ENCODE peak calls at places on chromosomes 3 and 15, in six cellular contexts. One of them, this sample, is unnamed.

GRCh38 chr15:38038659-38039442 is 104.4 kb downstream of the TMCO5A start:
- DNase-seq in fibroblast of villous mesenchyme: peak
- DNase-seq in CD4-positive, alpha-beta T cell: no peak
- DNase-seq in esophagus muscularis mucosa: no peak
- DNase-seq in tibial artery: no peak
- DNase-seq in A549: no peak
- DNase-seq in this sample: no peak

GRCh38 chr3:177396707-177397106 is 199.4 kb upstream of the TBL1XR1 start:
- DNase-seq in tibial artery: no peak
- DNase-seq in A549: no peak
- DNase-seq in fibroblast of villous mesenchyme: no peak
- DNase-seq in CD4-positive, alpha-beta T cell: no peak
- DNase-seq in esophagus muscularis mucosa: no peak
- DNase-seq in this sample: no peak

GRCh38 chr15:98682992-98683701 is 34.8 kb downstream of the IGF1R start:
- DNase-seq in esophagus muscularis mucosa: no peak
- DNase-seq in tibial artery: no peak
- DNase-seq in fibroblast of villous mesenchyme: peak
- DNase-seq in A549: no peak
- DNase-seq in CD4-positive, alpha-beta T cell: no peak
- DNase-seq in this sample: no peak

GRCh38 chr15:78944669-78945407 is at the start of gene CTSH:
- DNase-seq in A549: peak
- DNase-seq in tibial artery: peak
- DNase-seq in CD4-positive, alpha-beta T cell: peak
- DNase-seq in fibroblast of villous mesenchyme: peak
- DNase-seq in esophagus muscularis mucosa: no peak
- DNase-seq in this sample: peak

GRCh38 chr15:68991723-68992122 is 22.8 kb upstream of the NOX5 start:
- DNase-seq in A549: no peak
- DNase-seq in esophagus muscularis mucosa: peak
- DNase-seq in fibroblast of villous mesenchyme: peak
- DNase-seq in tibial artery: no peak
- DNase-seq in CD4-positive, alpha-beta T cell: no peak
- DNase-seq in this sample: no peak

GRCh38 chr3:56917740-56918568 is 116.2 kb upstream of the ARHGEF3 start:
- DNase-seq in A549: no peak
- DNase-seq in tibial artery: no peak
- DNase-seq in fibroblast of villous mesenchyme: no peak
- DNase-seq in esophagus muscularis mucosa: no peak
- DNase-seq in CD4-positive, alpha-beta T cell: no peak
- DNase-seq in this sample: no peak

GRCh38 chr15:40508216-40508615 is 37.4 kb downstream of the CHST14 start:
- DNase-seq in A549: no peak
- DNase-seq in fibroblast of villous mesenchyme: no peak
- DNase-seq in esophagus muscularis mucosa: no peak
- DNase-seq in CD4-positive, alpha-beta T cell: no peak
- DNase-seq in tibial artery: no peak
- DNase-seq in this sample: no peak

GRCh38 chr3:112320698-112321097 is 12.3 kb upstream of the CD200 start:
- DNase-seq in esophagus muscularis mucosa: no peak
- DNase-seq in tibial artery: no peak
- DNase-seq in A549: no peak
- DNase-seq in CD4-positive, alpha-beta T cell: no peak
- DNase-seq in fibroblast of villous mesenchyme: no peak
- DNase-seq in this sample: no peak

GRCh38 chr3:4633078-4634004 is 140.2 kb downstream of the ITPR1 start:
- DNase-seq in A549: peak
- DNase-seq in tibial artery: no peak
- DNase-seq in CD4-positive, alpha-beta T cell: no peak
- DNase-seq in esophagus muscularis mucosa: no peak
- DNase-seq in fibroblast of villous mesenchyme: peak
- DNase-seq in this sample: no peak

GRCh38 chr3:61422945-61423740 is 138.2 kb upstream of the PTPRG start:
- DNase-seq in esophagus muscularis mucosa: no peak
- DNase-seq in fibroblast of villous mesenchyme: no peak
- DNase-seq in CD4-positive, alpha-beta T cell: no peak
- DNase-seq in A549: no peak
- DNase-seq in tibial artery: no peak
- DNase-seq in this sample: no peak

GRCh38 chr15:89613031-89613430 is 37.8 kb downstream of the TICRR start:
- DNase-seq in fibroblast of villous mesenchyme: no peak
- DNase-seq in CD4-positive, alpha-beta T cell: no peak
- DNase-seq in tibial artery: no peak
- DNase-seq in esophagus muscularis mucosa: no peak
- DNase-seq in A549: no peak
- DNase-seq in this sample: no peak

GRCh38 chr15:36571301-36571700 is 8.1 kb upstream of the CDIN1 start:
- DNase-seq in tibial artery: no peak
- DNase-seq in CD4-positive, alpha-beta T cell: no peak
- DNase-seq in A549: no peak
- DNase-seq in fibroblast of villous mesenchyme: no peak
- DNase-seq in esophagus muscularis mucosa: no peak
- DNase-seq in this sample: no peak

GRCh38 chr15:62998262-62998909 is 44.2 kb upstream of the TPM1 start:
- DNase-seq in CD4-positive, alpha-beta T cell: no peak
- DNase-seq in esophagus muscularis mucosa: no peak
- DNase-seq in A549: no peak
- DNase-seq in tibial artery: no peak
- DNase-seq in fibroblast of villous mesenchyme: no peak
- DNase-seq in this sample: no peak

GRCh38 chr15:51108933-51109550 is 14.3 kb upstream of the TNFAIP8L3 start:
- DNase-seq in CD4-positive, alpha-beta T cell: no peak
- DNase-seq in fibroblast of villous mesenchyme: peak
- DNase-seq in tibial artery: peak
- DNase-seq in esophagus muscularis mucosa: no peak
- DNase-seq in A549: no peak
- DNase-seq in this sample: no peak

GRCh38 chr3:174859109-174859735 is at the start of gene NAALADL2:
- DNase-seq in fibroblast of villous mesenchyme: no peak
- DNase-seq in tibial artery: no peak
- DNase-seq in esophagus muscularis mucosa: no peak
- DNase-seq in A549: no peak
- DNase-seq in CD4-positive, alpha-beta T cell: no peak
- DNase-seq in this sample: no peak

GRCh38 chr3:186930639-186931486 is 537 bp downstream of the ST6GAL1 start:
- DNase-seq in fibroblast of villous mesenchyme: peak
- DNase-seq in esophagus muscularis mucosa: no peak
- DNase-seq in CD4-positive, alpha-beta T cell: peak
- DNase-seq in A549: peak
- DNase-seq in tibial artery: peak
- DNase-seq in this sample: peak

GRCh38 chr15:74893627-74894026 is 3.8 kb downstream of the MPI start:
- DNase-seq in tibial artery: no peak
- DNase-seq in esophagus muscularis mucosa: no peak
- DNase-seq in CD4-positive, alpha-beta T cell: no peak
- DNase-seq in fibroblast of villous mesenchyme: no peak
- DNase-seq in A549: no peak
- DNase-seq in this sample: no peak

GRCh38 chr3:196292281-196292923 is 4.9 kb upstream of the PCYT1A start:
- DNase-seq in fibroblast of villous mesenchyme: no peak
- DNase-seq in tibial artery: no peak
- DNase-seq in esophagus muscularis mucosa: no peak
- DNase-seq in A549: no peak
- DNase-seq in CD4-positive, alpha-beta T cell: no peak
- DNase-seq in this sample: no peak
- TF ChIP-seq CTCF in fibroblast of villous mesenchyme: no peak
- TF ChIP-seq CTCF in tibial artery: no peak
- TF ChIP-seq CTCF in esophagus muscularis mucosa: no peak
- TF ChIP-seq CTCF in A549: no peak
- TF ChIP-seq CTCF in CD4-positive, alpha-beta T cell: no peak
- TF ChIP-seq CTCF in this sample: no peak

GRCh38 chr3:36124118-36124796 is 256.0 kb upstream of the STAC start:
- DNase-seq in fibroblast of villous mesenchyme: peak
- DNase-seq in esophagus muscularis mucosa: no peak
- DNase-seq in tibial artery: no peak
- DNase-seq in A549: peak
- DNase-seq in CD4-positive, alpha-beta T cell: no peak
- DNase-seq in this sample: no peak
- TF ChIP-seq CTCF in fibroblast of villous mesenchyme: peak
- TF ChIP-seq CTCF in esophagus muscularis mucosa: peak
- TF ChIP-seq CTCF in tibial artery: no peak
- TF ChIP-seq CTCF in A549: peak
- TF ChIP-seq CTCF in CD4-positive, alpha-beta T cell: no peak
- TF ChIP-seq CTCF in this sample: no peak

GRCh38 chr15:45199136-45199810 is 11.5 kb upstream of the SHF start:
- DNase-seq in tibial artery: peak
- DNase-seq in esophagus muscularis mucosa: no peak
- DNase-seq in fibroblast of villous mesenchyme: no peak
- DNase-seq in CD4-positive, alpha-beta T cell: no peak
- DNase-seq in A549: no peak
- DNase-seq in this sample: no peak
- TF ChIP-seq CTCF in tibial artery: no peak
- TF ChIP-seq CTCF in esophagus muscularis mucosa: no peak
- TF ChIP-seq CTCF in fibroblast of villous mesenchyme: no peak
- TF ChIP-seq CTCF in CD4-positive, alpha-beta T cell: no peak
- TF ChIP-seq CTCF in A549: no peak
- TF ChIP-seq CTCF in this sample: no peak

GRCh38 chr3:24734019-24734418 is 239.4 kb upstream of the THRB start:
- DNase-seq in CD4-positive, alpha-beta T cell: no peak
- DNase-seq in tibial artery: no peak
- DNase-seq in fibroblast of villous mesenchyme: no peak
- DNase-seq in A549: no peak
- DNase-seq in esophagus muscularis mucosa: no peak
- DNase-seq in this sample: no peak
- TF ChIP-seq CTCF in CD4-positive, alpha-beta T cell: no peak
- TF ChIP-seq CTCF in tibial artery: no peak
- TF ChIP-seq CTCF in fibroblast of villous mesenchyme: no peak
- TF ChIP-seq CTCF in A549: no peak
- TF ChIP-seq CTCF in esophagus muscularis mucosa: no peak
- TF ChIP-seq CTCF in this sample: no peak

DNA sequence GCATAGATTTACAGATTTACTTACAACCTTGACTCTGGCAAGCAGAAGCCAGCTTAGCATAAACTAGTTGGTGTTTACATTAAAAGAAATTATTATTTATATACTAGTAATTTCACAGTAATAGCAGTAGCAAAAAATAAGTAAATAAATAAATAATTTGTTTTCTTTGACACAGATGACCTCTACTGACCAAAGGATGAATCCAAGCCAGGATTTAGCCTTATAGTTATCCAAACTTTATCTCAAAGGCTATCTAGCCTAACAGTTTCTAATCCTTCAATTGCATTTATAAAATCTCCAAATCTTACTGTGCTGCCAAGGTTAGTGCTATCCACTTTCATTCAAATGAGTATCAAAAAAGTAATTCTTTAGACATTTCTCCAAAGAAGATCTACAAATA is 64.3 kb downstream of the FRMD5 start:
- DNase-seq in esophagus muscularis mucosa: no peak
- DNase-seq in fibroblast of villous mesenchyme: no peak
- DNase-seq in CD4-positive, alpha-beta T cell: no peak
- DNase-seq in tibial artery: no peak
- DNase-seq in A549: no peak
- DNase-seq in this sample: no peak
- TF ChIP-seq CTCF in esophagus muscularis mucosa: no peak
- TF ChIP-seq CTCF in fibroblast of villous mesenchyme: no peak
- TF ChIP-seq CTCF in CD4-positive, alpha-beta T cell: no peak
- TF ChIP-seq CTCF in tibial artery: no peak
- TF ChIP-seq CTCF in A549: peak
- TF ChIP-seq CTCF in this sample: no peak

DNA sequence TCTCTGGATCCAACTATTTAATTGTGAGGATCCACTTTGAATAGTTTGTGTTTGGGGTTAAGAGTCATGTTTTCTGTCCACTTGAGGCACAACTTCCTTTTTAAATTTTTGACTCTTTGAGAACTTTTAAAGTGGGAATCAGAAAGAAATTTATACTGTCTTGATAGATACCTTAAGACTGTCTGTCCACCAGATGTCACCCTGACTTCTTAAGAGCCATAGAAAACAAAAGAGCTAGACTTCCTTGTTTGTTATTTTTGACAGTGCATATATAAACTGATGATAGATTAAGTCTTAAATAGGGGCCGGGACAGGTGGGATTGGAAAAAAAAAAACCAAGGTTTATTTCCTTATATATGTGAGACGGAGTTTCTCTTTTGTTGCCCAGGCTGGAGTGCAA is 52.1 kb upstream of the WDR72 start:
- DNase-seq in esophagus muscularis mucosa: no peak
- DNase-seq in CD4-positive, alpha-beta T cell: no peak
- DNase-seq in A549: no peak
- DNase-seq in tibial artery: no peak
- DNase-seq in fibroblast of villous mesenchyme: no peak
- DNase-seq in this sample: no peak
- TF ChIP-seq CTCF in esophagus muscularis mucosa: peak
- TF ChIP-seq CTCF in CD4-positive, alpha-beta T cell: no peak
- TF ChIP-seq CTCF in A549: peak
- TF ChIP-seq CTCF in tibial artery: peak
- TF ChIP-seq CTCF in fibroblast of villous mesenchyme: no peak
- TF ChIP-seq CTCF in this sample: no peak

DNA sequence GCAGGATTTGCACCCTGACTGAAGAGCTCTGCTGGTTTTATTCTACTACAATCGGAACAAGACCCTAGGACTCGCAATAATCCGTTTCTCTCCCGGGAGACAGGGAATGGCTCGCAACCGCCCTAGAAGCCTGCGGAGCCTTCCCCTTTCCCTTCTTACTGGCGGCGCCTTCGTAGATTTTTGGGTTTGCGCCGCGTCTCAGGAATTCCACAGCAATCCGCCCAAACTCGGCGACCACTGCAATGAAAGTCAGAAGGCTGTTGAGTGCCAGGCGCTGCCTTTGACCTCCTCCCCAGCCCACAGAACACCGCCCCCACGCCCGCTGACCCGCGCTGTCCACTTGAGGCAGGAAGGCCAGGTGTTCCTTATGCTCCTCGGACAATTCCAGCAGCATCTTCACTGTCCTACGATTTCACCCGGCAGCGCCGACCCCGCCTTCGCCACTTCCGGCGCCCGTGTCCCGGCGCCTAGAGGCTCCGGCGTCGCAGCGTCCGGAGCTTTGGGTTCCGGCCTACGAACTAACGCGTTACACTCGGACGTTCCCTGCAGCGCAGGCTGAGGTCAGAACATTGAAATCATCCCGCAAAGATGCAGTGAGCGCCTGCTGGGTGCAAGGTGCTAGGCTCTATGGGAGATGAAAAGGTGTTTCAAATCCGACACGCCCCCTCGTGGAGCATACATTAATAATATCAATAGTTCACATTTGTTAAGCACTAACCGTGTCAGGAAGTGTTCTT is at the start of gene COMMD2:
- DNase-seq in esophagus muscularis mucosa: peak
- DNase-seq in tibial artery: peak
- DNase-seq in fibroblast of villous mesenchyme: peak
- DNase-seq in CD4-positive, alpha-beta T cell: peak
- DNase-seq in A549: peak
- DNase-seq in this sample: peak
- TF ChIP-seq CTCF in esophagus muscularis mucosa: peak
- TF ChIP-seq CTCF in tibial artery: peak
- TF ChIP-seq CTCF in fibroblast of villous mesenchyme: peak
- TF ChIP-seq CTCF in CD4-positive, alpha-beta T cell: peak
- TF ChIP-seq CTCF in A549: peak
- TF ChIP-seq CTCF in this sample: peak

DNA sequence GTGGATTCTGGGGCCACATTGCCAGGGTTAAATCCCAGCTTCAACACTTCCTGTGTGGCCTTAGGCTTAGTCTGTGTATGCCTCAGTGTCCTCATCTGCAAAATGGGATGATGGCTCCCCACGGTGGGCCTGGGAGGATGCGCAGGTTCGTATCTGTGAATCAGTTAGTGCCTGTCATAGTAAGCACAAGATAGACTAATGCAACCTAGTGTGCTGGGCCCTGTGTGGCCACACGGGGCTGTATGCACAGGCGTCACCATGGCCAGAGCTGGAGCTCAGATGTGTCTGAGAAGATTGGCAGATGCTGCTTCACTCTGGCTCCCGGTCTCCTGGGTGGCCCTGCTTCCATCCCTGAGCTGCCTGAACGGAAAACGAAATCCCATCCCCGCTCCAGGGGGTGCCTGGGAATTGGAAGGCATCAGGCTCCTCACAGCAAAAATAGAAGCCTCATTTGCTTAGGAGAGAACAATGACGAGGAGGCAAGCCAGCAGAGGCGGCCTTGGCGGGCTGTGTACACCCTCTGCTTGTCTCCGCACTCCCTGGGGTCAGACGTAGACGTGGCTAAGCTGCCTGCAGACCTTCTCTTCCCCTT is 103.6 kb downstream of the APBA2 start:
- DNase-seq in tibial artery: no peak
- DNase-seq in fibroblast of villous mesenchyme: no peak
- DNase-seq in esophagus muscularis mucosa: peak
- DNase-seq in CD4-positive, alpha-beta T cell: no peak
- DNase-seq in A549: no peak
- DNase-seq in this sample: no peak
- TF ChIP-seq CTCF in tibial artery: no peak
- TF ChIP-seq CTCF in fibroblast of villous mesenchyme: no peak
- TF ChIP-seq CTCF in esophagus muscularis mucosa: no peak
- TF ChIP-seq CTCF in CD4-positive, alpha-beta T cell: no peak
- TF ChIP-seq CTCF in A549: no peak
- TF ChIP-seq CTCF in this sample: no peak

This sample was measured in natural killer cell.